ENCODE peak calls at places on chromosome 12, in seven cellular contexts. B, K, S, N, Q, T and M are unnamed samples.

GRCh38 chr12:112218150-112218549 is 92.8 kb downstream of the TRAFD1 start:
- DNase-seq in B (no peak), K (no peak), S (no peak), N (no peak), Q (no peak), T (no peak), M (no peak)

GRCh38 chr12:6370994-6371754 is 4.2 kb downstream of the SCNN1A start:
- DNase-seq in B (no peak), K (peak; percentile 100), S (no peak), N (no peak), Q (no peak), T (peak; percentile 95), M (no peak)

GRCh38 chr12:111687255-111687654 is 1.4 kb downstream of the ACAD10 start:
- DNase-seq in B (no peak), K (no peak), S (no peak), N (no peak), Q (no peak), T (no peak), M (no peak)

GRCh38 chr12:56150563-56150962 is 1.8 kb upstream of the MYL6B start:
- DNase-seq in B (no peak), K (no peak), S (no peak), N (no peak), Q (no peak), T (no peak), M (no peak)

GRCh38 chr12:54933381-54933780 is 51.2 kb downstream of the TESPA1 start:
- DNase-seq in B (no peak), K (no peak), S (no peak), N (no peak), Q (no peak), T (no peak), M (no peak)

GRCh38 chr12:86228656-86229055 is 27.5 kb downstream of the MGAT4C start:
- DNase-seq in B (no peak), K (no peak), S (no peak), N (no peak), Q (no peak), T (no peak), M (no peak)

GRCh38 chr12:126772171-126772864 is 1494.7 kb upstream of the TMEM132C start:
- DNase-seq in B (peak; percentile 18), K (no peak), S (no peak), N (no peak), Q (no peak), T (peak; percentile 93), M (peak; percentile 4)

GRCh38 chr12:26668847-26669246 is 164.1 kb downstream of the ITPR2 start:
- DNase-seq in B (no peak), K (no peak), S (no peak), N (no peak), Q (no peak), T (no peak), M (no peak)

GRCh38 chr12:539540-540310 is 80.0 kb downstream of the B4GALNT3 start:
- DNase-seq in B (no peak), K (no peak), S (no peak), N (no peak), Q (no peak), T (no peak), M (no peak)

GRCh38 chr12:64036414-64036813 is 185.7 kb downstream of the KICS2 start:
- DNase-seq in B (no peak), K (no peak), S (no peak), N (no peak), Q (no peak), T (no peak), M (no peak)

GRCh38 chr12:96247567-96247962 is 53.4 kb downstream of the ELK3 start:
- DNase-seq in B (no peak), K (no peak), S (no peak), N (no peak), Q (no peak), T (no peak), M (no peak)

GRCh38 chr12:104694161-104694560 is 237.4 kb downstream of the CHST11 start:
- DNase-seq in B (no peak), K (peak; percentile 46), S (peak; percentile 42), N (no peak), Q (no peak), T (no peak), M (no peak)

DNA sequence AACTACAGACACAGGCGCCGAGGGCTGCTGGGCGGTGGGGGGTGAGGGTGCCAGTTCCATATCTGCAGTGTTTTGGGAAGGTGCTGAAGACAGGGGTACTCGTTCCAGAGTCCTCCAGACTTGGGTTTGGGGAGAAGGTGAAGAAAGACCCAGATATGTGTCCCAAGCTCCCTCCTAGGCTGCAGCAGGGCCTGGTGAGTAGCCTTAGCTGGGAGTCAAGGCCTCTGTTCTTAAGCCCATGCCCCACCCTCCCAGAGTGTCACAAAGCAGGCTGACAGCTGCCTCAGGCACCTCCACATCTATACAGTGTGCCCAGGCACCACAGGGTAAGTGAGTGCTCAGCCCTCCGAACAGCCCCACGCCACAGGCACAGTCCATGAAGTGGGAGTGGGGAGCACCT is 4.3 kb downstream of the NCKAP5L start:
- DNase-seq in B (no peak), K (no peak), S (no peak), N (no peak), Q (no peak), T (no peak), M (no peak)
- H3K27ac ChIP-seq in B (peak overlapping the region; percentile 53), K (no peak overlapping the region), S (peak overlapping the region; percentile 13), N (peak overlapping the region; percentile 78), Q (peak overlapping the region; percentile 93), T (no peak overlapping the region), M (no peak overlapping the region)

DNA sequence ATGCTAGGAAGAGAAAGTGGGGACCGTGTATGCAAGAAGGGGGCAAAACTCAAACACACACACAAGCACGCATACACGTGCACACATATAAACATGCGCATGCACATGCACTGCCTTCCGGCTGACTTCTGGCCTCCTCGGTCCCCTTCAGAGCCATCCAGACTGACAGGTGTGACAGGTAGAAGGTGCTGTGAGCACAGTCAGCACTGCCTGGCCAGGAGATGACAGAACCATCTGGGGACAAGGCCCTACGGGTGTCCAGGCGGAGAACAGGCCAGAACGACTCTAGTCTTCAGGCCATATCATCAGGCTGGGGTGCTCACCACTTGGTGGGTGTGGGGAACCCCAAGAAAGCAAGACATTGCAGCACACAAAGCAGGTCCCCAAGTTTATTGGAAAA is 7.3 kb downstream of the KRT83 start:
- DNase-seq in B (no peak), K (peak; percentile 42), S (no peak), N (no peak), Q (no peak), T (no peak), M (no peak)
- H3K27me3 ChIP-seq in B (no peaks in the 10 kb centered on the region), K (peaks cover 42% of the 10 kb centered on the region), S (no peaks in the 10 kb centered on the region), N (peaks cover 4% of the 10 kb centered on the region), Q (peaks cover 61% of the 10 kb centered on the region), T (no peaks in the 10 kb centered on the region), M (peaks cover 38% of the 10 kb centered on the region)

GRCh38 chr12:14959126-14959440 is 2.3 kb downstream of the ARHGDIB start:
- DNase-seq in B (no peak), K (no peak), S (no peak), N (no peak), Q (no peak), T (no peak), M (no peak)
- H3K27ac ChIP-seq in B (peak overlapping the region; percentile 67), K (no peak overlapping the region), S (peak overlapping the region; percentile 63), N (peak overlapping the region; percentile 61), Q (peak overlapping the region; percentile 90), T (no peak overlapping the region), M (peak overlapping the region; percentile 90)

GRCh38 chr12:14193623-14194022 is 171.9 kb upstream of the ATF7IP start:
- DNase-seq in B (no peak), K (no peak), S (no peak), N (no peak), Q (no peak), T (no peak), M (no peak)
- H3K27me3 ChIP-seq in B (no peaks in the 10 kb centered on the region), K (no peaks in the 10 kb centered on the region), S (no peaks in the 10 kb centered on the region), N (no peaks in the 10 kb centered on the region), Q (peaks cover 11% of the 10 kb centered on the region), T (no peaks in the 10 kb centered on the region), M (peaks cover 5% of the 10 kb centered on the region)

DNA sequence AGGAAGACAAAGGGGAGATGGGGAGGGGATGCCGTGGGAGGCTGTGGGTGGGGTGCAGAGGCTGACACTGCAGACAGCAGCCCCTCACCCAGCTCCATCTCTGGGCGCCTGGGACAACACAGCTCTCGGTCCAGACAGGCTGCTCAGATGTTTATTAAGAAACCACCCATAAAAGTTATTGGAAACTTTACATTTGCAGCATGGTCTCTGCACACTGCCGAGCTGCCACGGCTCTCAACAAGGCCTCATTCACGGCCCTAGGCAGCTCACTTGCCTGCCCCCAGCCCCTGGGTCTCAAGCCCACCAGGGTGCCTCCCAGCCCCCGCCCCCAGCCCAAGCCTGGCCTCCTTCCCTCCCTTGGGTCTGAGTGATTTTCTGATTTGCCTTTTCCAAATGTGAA is 21.0 kb upstream of the COL2A1 start:
- DNase-seq in B (no peak), K (no peak), S (no peak), N (no peak), Q (no peak), T (no peak), M (no peak)
- H3K27ac ChIP-seq in B (no peak overlapping the region), K (no peak overlapping the region), S (no peak overlapping the region), N (no peak overlapping the region), Q (no peak overlapping the region), T (no peak overlapping the region), M (no peak overlapping the region)

GRCh38 chr12:114412825-114413749 is 7.1 kb upstream of the TBX5 start:
- DNase-seq in B (no peak), K (peak; percentile 70), S (no peak), N (no peak), Q (no peak), T (no peak), M (no peak)

GRCh38 chr12:114414031-114414865 is 8.3 kb upstream of the TBX5 start:
- DNase-seq in B (no peak), K (peak; percentile 80), S (no peak), N (no peak), Q (no peak), T (no peak), M (no peak)

GRCh38 chr12:114415525-114415868 is 9.6 kb upstream of the TBX5 start:
- DNase-seq in B (no peak), K (no peak), S (no peak), N (no peak), Q (no peak), T (no peak), M (no peak)

GRCh38 chr12:114416028-114416427 is 10.1 kb upstream of the TBX5 start:
- DNase-seq in B (no peak), K (peak; percentile 37), S (no peak), N (no peak), Q (no peak), T (no peak), M (no peak)

DNA sequence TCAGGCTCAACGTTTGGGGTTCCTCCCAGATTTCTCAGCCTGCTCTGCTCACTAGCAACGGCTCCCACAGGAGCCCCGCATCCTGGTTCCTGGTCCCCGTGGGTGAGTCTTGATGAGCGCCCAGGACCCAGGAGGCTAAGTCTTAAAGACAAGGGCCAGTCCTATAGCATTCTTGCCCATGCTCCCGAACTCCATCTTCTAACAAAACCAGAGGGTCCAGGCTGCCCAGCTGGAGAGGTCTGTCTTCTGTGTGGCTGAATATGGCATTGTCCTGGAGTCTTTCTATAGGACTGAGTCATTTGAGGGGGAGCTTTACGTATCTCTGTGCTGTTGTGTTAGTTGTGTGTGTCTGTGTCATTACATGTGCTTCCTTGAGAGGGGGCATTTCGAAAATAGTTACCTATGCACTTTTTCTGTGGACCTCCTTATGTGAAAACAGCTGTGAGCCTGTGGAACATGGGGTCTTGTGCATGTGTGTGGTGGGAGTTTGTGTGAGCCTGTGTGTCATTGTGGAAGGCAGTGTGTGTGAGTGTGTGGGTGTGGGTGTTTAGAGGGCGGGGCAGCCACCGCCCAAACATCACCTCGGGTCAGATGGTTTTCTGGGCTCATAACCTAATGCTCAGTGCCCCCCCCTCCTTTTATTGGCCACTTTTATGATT is 9.1 kb upstream of the TBX5 start:
- DNase-seq in B (no peak), K (peak; percentile 56), S (no peak), N (no peak), Q (no peak), T (no peak), M (no peak)
- H3K27me3 ChIP-seq in B (peaks cover 57% of the 10 kb centered on the region), K (peaks cover 100% of the 10 kb centered on the region), S (no peaks in the 10 kb centered on the region), N (peaks cover 69% of the 10 kb centered on the region), Q (peaks cover 59% of the 10 kb centered on the region), T (peaks cover 29% of the 10 kb centered on the region), M (peaks cover 67% of the 10 kb centered on the region)